ENCODE peak calls at places on chromosomes 2 and 18, in seven cellular contexts. C, U, H, Z, X, J and D are unnamed samples.
A peak's percentile ranks its signal among the peaks of the same experiment; 100 is the strongest.

GRCh38 chr2:2705871-2706270 is 374.8 kb upstream of the MYT1L start:
- DNase-seq in C (no peak), U (no peak), H (no peak), Z (no peak), X (no peak), J (no peak), D (no peak)

GRCh38 chr18:44537521-44537920 is 143.2 kb upstream of the SETBP1 start:
- DNase-seq in C (no peak), U (no peak), H (peak; percentile 65), Z (no peak), X (no peak), J (peak; percentile 86), D (no peak)

GRCh38 chr2:239737144-239737463 is 288.0 kb downstream of the NDUFA10 start:
- DNase-seq in C (no peak), U (no peak), H (no peak), Z (no peak), X (no peak), J (no peak), D (peak; percentile 5)

GRCh38 chr2:113212245-113213060 is 38.7 kb downstream of the PSD4 start:
- DNase-seq in C (no peak), U (no peak), H (no peak), Z (peak; percentile 36), X (no peak), J (no peak), D (peak; percentile 75)

GRCh38 chr2:3362686-3363085 is 14.9 kb downstream of the EIPR1 start:
- DNase-seq in C (no peak), U (no peak), H (no peak), Z (no peak), X (no peak), J (no peak), D (no peak)

GRCh38 chr2:9378433-9379371 is 44.6 kb downstream of the ITGB1BP1 start:
- DNase-seq in C (no peak), U (no peak), H (peak; percentile 87), Z (peak; percentile 85), X (peak; percentile 53), J (peak; percentile 83), D (peak; percentile 87)

GRCh38 chr18:11308499-11308898 is 159.1 kb upstream of the PIEZO2 start:
- DNase-seq in C (no peak), U (no peak), H (peak; percentile 39), Z (no peak), X (no peak), J (peak; percentile 47), D (no peak)

GRCh38 chr2:7573166-7573845 is 656.1 kb downstream of the RNF144A start:
- DNase-seq in C (no peak), U (peak; percentile 44), H (no peak), Z (no peak), X (no peak), J (no peak), D (no peak)

GRCh38 chr2:123047186-123047585 is 977.9 kb upstream of the CNTNAP5 start:
- DNase-seq in C (no peak), U (no peak), H (no peak), Z (no peak), X (no peak), J (no peak), D (no peak)

GRCh38 chr2:60818272-60818671 is 62.2 kb downstream of the PAPOLG start:
- DNase-seq in C (peak; percentile 85), U (no peak), H (peak; percentile 6), Z (no peak), X (no peak), J (peak; percentile 19), D (no peak)

GRCh38 chr2:75025633-75026380 is 67.4 kb downstream of the POLE4 start:
- DNase-seq in C (no peak), U (no peak), H (no peak), Z (no peak), X (no peak), J (no peak), D (no peak)

GRCh38 chr2:47267389-47268086 is 112.4 kb upstream of the STPG4 start:
- DNase-seq in C (no peak), U (no peak), H (no peak), Z (no peak), X (no peak), J (no peak), D (no peak)

GRCh38 chr2:174870787-174871186 is 106.5 kb upstream of the CHRNA1 start:
- DNase-seq in C (no peak), U (no peak), H (no peak), Z (no peak), X (no peak), J (no peak), D (no peak)

GRCh38 chr2:55159752-55160151 is 72.3 kb downstream of the CLHC1 start:
- DNase-seq in C (no peak), U (no peak), H (no peak), Z (no peak), X (no peak), J (no peak), D (no peak)

GRCh38 chr2:39484620-39485495 is 47.8 kb upstream of the MAP4K3 start:
- DNase-seq in C (no peak), U (no peak), H (no peak), Z (no peak), X (no peak), J (no peak), D (no peak)

GRCh38 chr2:79178073-79178720 is 18.6 kb upstream of the REG3A start:
- DNase-seq in C (no peak), U (no peak), H (no peak), Z (no peak), X (no peak), J (no peak), D (no peak)

GRCh38 chr2:98465456-98466201 is 21.0 kb downstream of the INPP4A start:
- DNase-seq in C (peak; percentile 81), U (peak; percentile 27), H (peak; percentile 87), Z (peak; percentile 81), X (peak; percentile 87), J (peak; percentile 85), D (peak; percentile 88)

GRCh38 chr2:9310390-9310789 is 103.8 kb downstream of the ASAP2 start:
- DNase-seq in C (no peak), U (no peak), H (peak; percentile 80), Z (peak; percentile 72), X (no peak), J (peak; percentile 79), D (peak; percentile 76)

GRCh38 chr2:150653351-150653750 is 165.9 kb upstream of the RND3 start:
- DNase-seq in C (no peak), U (no peak), H (peak; percentile 41), Z (no peak), X (no peak), J (no peak), D (no peak)

GRCh38 chr18:76616373-76616772 is 121.3 kb upstream of the ZNF516 start:
- DNase-seq in C (no peak), U (no peak), H (no peak), Z (no peak), X (no peak), J (no peak), D (no peak)

GRCh38 chr2:170310876-170311502 is 133.0 kb downstream of the MYO3B start:
- DNase-seq in C (no peak), U (peak; percentile 55), H (no peak), Z (no peak), X (no peak), J (peak; percentile 9), D (no peak)